ENCODE peak calls at places on chromosomes 4 and X, in six cellular contexts. H is IMR-90, G is mesendoderm, D is H9, A is mesenchymal stem cell, Q is H1. M is an unnamed sample.

GRCh38 chr4:154491731-154492249 is at the start of gene DCHS2:
- DNase-seq in D (peak; percentile 83), Q (peak; percentile 78), G (peak; percentile 50), A (no peak), H (no peak), M (peak; percentile 37)

GRCh38 chr4:110164251-110164650 is 34.2 kb downstream of the ELOVL6 start:
- DNase-seq in H (peak; percentile 74), G (no peak), D (no peak), A (peak; percentile 65), Q (no peak), M (no peak)

GRCh38 chrX:125398959-125399440 is 79.3 kb downstream of the TEX13C start:
- DNase-seq in Q (no peak), D (no peak), A (no peak), G (no peak), H (no peak), M (no peak)

GRCh38 chrX:19174401-19175025 is 52.2 kb upstream of the ADGRG2 start:
- DNase-seq in A (peak; percentile 7), G (no peak), Q (no peak), D (no peak), H (peak; percentile 48), M (no peak)

GRCh38 chr4:147732516-147733193 is 767 bp downstream of the ARHGAP10 start:
- DNase-seq in D (peak; percentile 58), Q (peak; percentile 63), G (peak; percentile 71), A (peak; percentile 63), H (peak; percentile 39), M (peak; percentile 35)

GRCh38 chr4:155692361-155692760 is 25.7 kb downstream of the GUCY1A1 start:
- DNase-seq in A (no peak), H (no peak), D (no peak), G (no peak), Q (no peak), M (no peak)

GRCh38 chr4:25927361-25928040 is 13.5 kb downstream of the SMIM20 start:
- DNase-seq in A (no peak), D (no peak), H (no peak), Q (no peak), G (no peak), M (no peak)

GRCh38 chr4:88802585-88803285 is 105.1 kb upstream of the NAP1L5 start:
- DNase-seq in H (peak; percentile 34), G (no peak), D (no peak), A (peak; percentile 36), Q (no peak), M (no peak)

GRCh38 chr4:52961666-52962412 is 99.7 kb downstream of the RASL11B start:
- DNase-seq in G (no peak), A (no peak), H (no peak), D (no peak), Q (no peak), M (no peak)

GRCh38 chrX:135354288-135354687 is 45.0 kb downstream of the ETDC start:
- DNase-seq in D (no peak), Q (no peak), G (no peak), A (no peak), H (no peak), M (no peak)

GRCh38 chrX:15292861-15293260 is 22.6 kb downstream of the ASB11 start:
- DNase-seq in A (no peak), Q (no peak), D (no peak), G (no peak), H (no peak), M (no peak)

GRCh38 chr4:125334936-125335335 is 20.2 kb downstream of the FAT4 start:
- DNase-seq in G (no peak), A (no peak), D (no peak), H (no peak), Q (no peak), M (no peak)

GRCh38 chr4:92305878-92306520 is 2.2 kb downstream of the GRID2 start:
- DNase-seq in Q (peak; percentile 63), G (peak; percentile 26), H (no peak), A (peak; percentile 6), D (no peak), M (no peak)

GRCh38 chr4:40976343-40976742 is 226.6 kb downstream of the NSUN7 start:
- DNase-seq in Q (no peak), G (peak; percentile 63), A (peak; percentile 77), H (peak; percentile 70), D (no peak), M (peak; percentile 45)

GRCh38 chr4:11073621-11074051 is 355.1 kb downstream of the HS3ST1 start:
- DNase-seq in D (no peak), G (peak; percentile 87), H (no peak), Q (no peak), A (no peak), M (no peak)

GRCh38 chr4:16967722-16968121 is 69.3 kb upstream of the LDB2 start:
- DNase-seq in Q (no peak), H (peak; percentile 10), D (no peak), G (peak; percentile 11), A (no peak), M (no peak)

GRCh38 chr4:16590792-16591191 is 307.7 kb downstream of the LDB2 start:
- DNase-seq in A (no peak), G (no peak), H (no peak), D (no peak), Q (no peak), M (no peak)

GRCh38 chr4:138239496-138239895 is 2.7 kb downstream of the SLC7A11 start:
- DNase-seq in D (no peak), A (peak; percentile 30), Q (no peak), G (no peak), H (no peak), M (no peak)

GRCh38 chr4:128776794-128777216 is 32.7 kb upstream of the JADE1 start:
- DNase-seq in H (peak; percentile 95), D (no peak), A (peak; percentile 97), G (no peak), Q (no peak), M (no peak)

GRCh38 chrX:12580548-12580947 is 210.7 kb upstream of the PRPS2 start:
- DNase-seq in Q (no peak), D (no peak), A (no peak), H (peak; percentile 7), G (no peak), M (no peak)

GRCh38 chr4:54400802-54401201 is 171.7 kb downstream of the PDGFRA start:
- DNase-seq in D (no peak), Q (no peak), A (peak; percentile 91), H (peak; percentile 80), G (peak; percentile 14), M (no peak)

GRCh38 chrX:21933077-21933476 is 7.4 kb upstream of the SMS start:
- DNase-seq in H (no peak), G (no peak), D (peak; percentile 51), Q (peak; percentile 62), A (no peak), M (no peak)

GRCh38 chr4:177283167-177283566 is 26.5 kb upstream of the NEIL3 start:
- DNase-seq in Q (no peak), A (peak; percentile 45), D (no peak), H (peak; percentile 74), G (no peak), M (no peak)

GRCh38 chr4:38004062-38004461 is 43.9 kb downstream of the PTTG2 start:
- DNase-seq in G (peak; percentile 57), H (peak; percentile 51), A (peak; percentile 39), D (no peak), Q (no peak), M (no peak)

GRCh38 chr4:105158837-105159236 is 12.2 kb downstream of the TET2 start:
- DNase-seq in Q (no peak), D (no peak), H (peak; percentile 56), A (peak; percentile 69), G (peak; percentile 55), M (no peak)

GRCh38 chrX:154043003-154043402 is 23.3 kb upstream of the IRAK1 start:
- DNase-seq in D (no peak), Q (no peak), G (no peak), H (peak; percentile 64), A (peak; percentile 87), M (no peak)

GRCh38 chr4:137692205-137692604 is 159.9 kb upstream of the PCDH18 start:
- DNase-seq in D (no peak), A (no peak), G (no peak), H (no peak), Q (no peak), M (no peak)

GRCh38 chr4:120714581-120714980 is 207.9 kb downstream of the PRDM5 start:
- DNase-seq in H (no peak), G (no peak), D (no peak), A (no peak), Q (no peak), M (no peak)
- H2BK15ac ChIP-seq in H (no peak overlapping the region), G (no peak overlapping the region), D (no peak overlapping the region), A (no peak overlapping the region), Q (no peak overlapping the region), M (no peak overlapping the region)

DNA sequence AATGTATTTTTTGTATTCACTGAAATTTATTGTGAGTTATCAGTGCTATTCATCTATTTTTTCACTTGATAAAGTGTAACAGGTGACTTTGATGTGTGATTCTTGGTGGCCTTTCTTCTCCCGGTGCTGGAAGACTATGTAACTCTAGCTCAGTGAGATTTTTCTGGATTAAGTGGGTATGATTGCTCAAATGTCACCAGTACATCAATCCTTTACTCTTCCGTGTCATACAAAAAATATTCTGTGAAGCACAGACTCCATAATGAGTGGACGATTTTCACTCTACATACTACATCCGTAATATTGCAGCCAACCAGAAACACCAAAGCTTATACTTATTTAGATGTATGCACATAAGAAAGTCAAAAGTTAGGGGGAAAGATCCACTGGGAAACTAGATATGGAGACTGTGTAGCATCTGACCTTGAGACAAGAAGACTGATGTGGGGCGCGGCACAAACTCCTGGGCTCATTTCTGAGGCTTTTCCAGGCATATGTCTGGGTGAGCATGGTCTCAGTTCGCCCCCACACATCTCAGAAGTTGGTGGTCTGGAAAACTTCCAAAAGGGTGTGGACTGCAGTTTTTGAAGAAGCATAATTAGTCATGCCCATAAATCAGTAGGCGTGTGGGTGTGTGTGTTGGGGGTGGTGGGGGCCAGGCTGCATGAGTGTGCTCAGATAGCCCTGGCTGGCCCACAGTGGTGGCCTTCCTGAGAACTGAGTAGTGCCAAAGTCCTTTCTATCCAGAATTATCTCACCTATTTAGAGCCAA is 53.9 kb upstream of the TENM3 start:
- DNase-seq in A (peak; percentile 32), G (no peak), Q (no peak), H (peak; percentile 94), D (no peak), M (no peak)
- H2BK15ac ChIP-seq in A (no peak overlapping the region), G (no peak overlapping the region), Q (no peak overlapping the region), H (no peak overlapping the region), D (no peak overlapping the region), M (no peak overlapping the region)

GRCh38 chrX:66054978-66055377 is 15.1 kb upstream of the VSIG4 start:
- DNase-seq in D (no peak), A (no peak), G (no peak), Q (no peak), H (no peak), M (no peak)
- H2BK15ac ChIP-seq in D (no peak overlapping the region), A (no peak overlapping the region), G (no peak overlapping the region), Q (no peak overlapping the region), H (no peak overlapping the region), M (no peak overlapping the region)

GRCh38 chr4:93852680-93853079 is 24.1 kb downstream of the ATOH1 start:
- DNase-seq in D (no peak), H (no peak), G (no peak), Q (no peak), A (no peak), M (no peak)

GRCh38 chr4:93855926-93856325 is 27.4 kb downstream of the ATOH1 start:
- DNase-seq in G (no peak), D (no peak), H (no peak), Q (no peak), A (no peak), M (no peak)
- H2BK15ac ChIP-seq in G (no peak overlapping the region), D (no peak overlapping the region), H (no peak overlapping the region), Q (no peak overlapping the region), A (no peak overlapping the region), M (no peak overlapping the region)

M was measured in neuronal stem cell.